ENCODE peak calls at places on chromosomes 12 and 14, in four cellular contexts. A, Y, J and G are unnamed samples.

GRCh38 chr14:100339757-100340453 is 16.8 kb downstream of the SLC25A47 start:
- DNase-seq in A (peak), Y (no peak), J (no peak), G (no peak)

GRCh38 chr14:44168566-44168965 is 338.5 kb downstream of the FSCB start:
- DNase-seq in A (no peak), Y (no peak), J (no peak), G (peak)

GRCh38 chr14:77649326-77649725 is 32.9 kb upstream of the SPTLC2 start:
- DNase-seq in A (no peak), Y (no peak), J (no peak), G (no peak)

GRCh38 chr14:67251573-67252226 is 10.5 kb downstream of the PALS1 start:
- DNase-seq in A (no peak), Y (peak), J (peak), G (peak)

GRCh38 chr14:95437715-95438114 is 78.7 kb downstream of the SYNE3 start:
- DNase-seq in A (no peak), Y (no peak), J (no peak), G (no peak)

GRCh38 chr12:29516431-29516875 is 19.0 kb upstream of the OVCH1 start:
- DNase-seq in A (no peak), Y (peak), J (peak), G (peak)

GRCh38 chr12:83573676-83574075 is 887.0 kb downstream of the TMTC2 start:
- DNase-seq in A (peak), Y (peak), J (peak), G (peak)

GRCh38 chr12:113815031-113815430 is 151.1 kb downstream of the RBM19 start:
- DNase-seq in A (no peak), Y (no peak), J (no peak), G (no peak)

GRCh38 chr12:95169368-95169767 is 47.9 kb downstream of the FGD6 start:
- DNase-seq in A (no peak), Y (peak), J (peak), G (peak)

GRCh38 chr12:6605425-6606330 is 1.5 kb downstream of the CHD4 start:
- DNase-seq in A (peak), Y (no peak), J (no peak), G (no peak)

GRCh38 chr12:115023279-115023678 is 339.3 kb upstream of the TBX3 start:
- DNase-seq in A (no peak), Y (peak), J (no peak), G (no peak)

GRCh38 chr12:69569236-69569635 is 16.0 kb upstream of the CCT2 start:
- DNase-seq in A (no peak), Y (peak), J (no peak), G (no peak)

GRCh38 chr12:29725587-29726320 is 58.0 kb downstream of the TMTC1 start:
- DNase-seq in A (no peak), Y (peak), J (no peak), G (no peak)

GRCh38 chr12:132276066-132276719 is 53.2 kb downstream of the GALNT9 start:
- DNase-seq in A (no peak), Y (no peak), J (no peak), G (no peak)

GRCh38 chr12:49346659-49347306 is at the start of gene DNAJC22:
- DNase-seq in A (no peak), Y (peak), J (no peak), G (no peak)

GRCh38 chr14:49966971-49967630 is 74.2 kb downstream of the ARF6 start:
- DNase-seq in A (no peak), Y (no peak), J (no peak), G (no peak)

GRCh38 chr14:20848316-20848954 is 42.8 kb upstream of the RNASE3 start:
- DNase-seq in A (no peak), Y (peak), J (peak), G (peak)

GRCh38 chr12:18383203-18383602 is 121.9 kb downstream of the PIK3C2G start:
- DNase-seq in A (no peak), Y (peak), J (peak), G (peak)

GRCh38 chr12:111430418-111431353 is 25.0 kb downstream of the SH2B3 start:
- DNase-seq in A (no peak), Y (no peak), J (no peak), G (no peak)

GRCh38 chr12:47033081-47033480 is 46.3 kb upstream of the PCED1B start:
- DNase-seq in A (no peak), Y (peak), J (no peak), G (no peak)

GRCh38 chr12:79307340-79307739 is 383.4 kb downstream of the PAWR start:
- DNase-seq in A (no peak), Y (no peak), J (no peak), G (no peak)